ENCODE peak calls at places on chromosomes 5 and 9, in eight cellular contexts. One of them, this sample, is unnamed.

GRCh38 chr9:114348261-114348905 is 18.7 kb downstream of the ORM2 start:
- DNase-seq in CD8-positive, alpha-beta T cell: no peak
- DNase-seq in endodermal cell: no peak
- DNase-seq in BJ: no peak
- DNase-seq in PC-9: no peak
- DNase-seq in cardiac muscle cell: no peak
- DNase-seq in left lung: no peak
- DNase-seq in left ventricle myocardium inferior: no peak
- DNase-seq in this sample: no peak

GRCh38 chr9:131824953-131825495 is 85.1 kb upstream of the RAPGEF1 start:
- DNase-seq in CD8-positive, alpha-beta T cell: no peak
- DNase-seq in endodermal cell: no peak
- DNase-seq in BJ: no peak
- DNase-seq in PC-9: no peak
- DNase-seq in cardiac muscle cell: no peak
- DNase-seq in left lung: no peak
- DNase-seq in left ventricle myocardium inferior: no peak
- DNase-seq in this sample: no peak

GRCh38 chr5:88672644-88673493 is 210.1 kb downstream of the MEF2C start:
- DNase-seq in CD8-positive, alpha-beta T cell: no peak
- DNase-seq in endodermal cell: peak; percentile 91
- DNase-seq in BJ: no peak
- DNase-seq in PC-9: no peak
- DNase-seq in cardiac muscle cell: no peak
- DNase-seq in left lung: no peak
- DNase-seq in left ventricle myocardium inferior: no peak
- DNase-seq in this sample: no peak

GRCh38 chr9:89436963-89437625 is 60.8 kb downstream of the SEMA4D start:
- DNase-seq in CD8-positive, alpha-beta T cell: peak; percentile 69
- DNase-seq in endodermal cell: peak; percentile 50
- DNase-seq in BJ: no peak
- DNase-seq in PC-9: no peak
- DNase-seq in cardiac muscle cell: no peak
- DNase-seq in left lung: no peak
- DNase-seq in left ventricle myocardium inferior: no peak
- DNase-seq in this sample: no peak

GRCh38 chr5:173714551-173715428 is 98.3 kb upstream of the BOD1 start:
- DNase-seq in CD8-positive, alpha-beta T cell: no peak
- DNase-seq in endodermal cell: no peak
- DNase-seq in BJ: peak; percentile 54
- DNase-seq in PC-9: peak; percentile 46
- DNase-seq in cardiac muscle cell: peak; percentile 61
- DNase-seq in left lung: no peak
- DNase-seq in left ventricle myocardium inferior: no peak
- DNase-seq in this sample: peak; percentile 52

GRCh38 chr5:179678238-179679013 is 2.4 kb downstream of the CBY3 start:
- DNase-seq in CD8-positive, alpha-beta T cell: peak; percentile 91
- DNase-seq in endodermal cell: peak; percentile 96
- DNase-seq in BJ: peak; percentile 64
- DNase-seq in PC-9: peak; percentile 94
- DNase-seq in cardiac muscle cell: peak; percentile 97
- DNase-seq in left lung: peak; percentile 99
- DNase-seq in left ventricle myocardium inferior: peak; percentile 97
- DNase-seq in this sample: peak; percentile 86

GRCh38 chr5:93601433-93602175 is 18.6 kb downstream of the NR2F1 start:
- DNase-seq in CD8-positive, alpha-beta T cell: no peak
- DNase-seq in endodermal cell: no peak
- DNase-seq in BJ: no peak
- DNase-seq in PC-9: no peak
- DNase-seq in cardiac muscle cell: no peak
- DNase-seq in left lung: no peak
- DNase-seq in left ventricle myocardium inferior: no peak
- DNase-seq in this sample: no peak

GRCh38 chr9:1083325-1083913 is 33.3 kb downstream of the DMRT2 start:
- DNase-seq in CD8-positive, alpha-beta T cell: no peak
- DNase-seq in endodermal cell: peak; percentile 32
- DNase-seq in BJ: no peak
- DNase-seq in PC-9: no peak
- DNase-seq in cardiac muscle cell: peak; percentile 2
- DNase-seq in left lung: peak; percentile 75
- DNase-seq in left ventricle myocardium inferior: peak; percentile 21
- DNase-seq in this sample: no peak

GRCh38 chr9:131585375-131585774 is 40.1 kb downstream of the PRRT1B start:
- DNase-seq in CD8-positive, alpha-beta T cell: peak; percentile 49
- DNase-seq in endodermal cell: no peak
- DNase-seq in BJ: no peak
- DNase-seq in PC-9: no peak
- DNase-seq in cardiac muscle cell: peak; percentile 43
- DNase-seq in left lung: peak; percentile 84
- DNase-seq in left ventricle myocardium inferior: no peak
- DNase-seq in this sample: no peak

GRCh38 chr9:87285183-87285582 is 212.5 kb upstream of the DAPK1 start:
- DNase-seq in CD8-positive, alpha-beta T cell: no peak
- DNase-seq in endodermal cell: no peak
- DNase-seq in BJ: no peak
- DNase-seq in PC-9: no peak
- DNase-seq in cardiac muscle cell: peak; percentile 72
- DNase-seq in left lung: no peak
- DNase-seq in left ventricle myocardium inferior: no peak
- DNase-seq in this sample: no peak

GRCh38 chr5:126234563-126235195 is 188.5 kb upstream of the GRAMD2B start:
- DNase-seq in CD8-positive, alpha-beta T cell: no peak
- DNase-seq in endodermal cell: peak; percentile 77
- DNase-seq in BJ: no peak
- DNase-seq in PC-9: no peak
- DNase-seq in cardiac muscle cell: peak; percentile 36
- DNase-seq in left lung: no peak
- DNase-seq in left ventricle myocardium inferior: no peak
- DNase-seq in this sample: no peak

GRCh38 chr5:54646285-54647101 is 128.9 kb downstream of the SNX18 start:
- DNase-seq in CD8-positive, alpha-beta T cell: peak; percentile 69
- DNase-seq in endodermal cell: peak; percentile 81
- DNase-seq in BJ: no peak
- DNase-seq in PC-9: no peak
- DNase-seq in cardiac muscle cell: peak; percentile 94
- DNase-seq in left lung: peak; percentile 82
- DNase-seq in left ventricle myocardium inferior: peak; percentile 88
- DNase-seq in this sample: peak; percentile 59

GRCh38 chr5:43389679-43390329 is 22.4 kb downstream of the CCL28 start:
- DNase-seq in CD8-positive, alpha-beta T cell: peak; percentile 43
- DNase-seq in endodermal cell: peak; percentile 78
- DNase-seq in BJ: peak; percentile 65
- DNase-seq in PC-9: peak; percentile 73
- DNase-seq in cardiac muscle cell: peak; percentile 95
- DNase-seq in left lung: no peak
- DNase-seq in left ventricle myocardium inferior: peak; percentile 18
- DNase-seq in this sample: peak; percentile 75

GRCh38 chr5:95543017-95543705 is 11.6 kb downstream of the SKIC3 start:
- DNase-seq in CD8-positive, alpha-beta T cell: no peak
- DNase-seq in endodermal cell: no peak
- DNase-seq in BJ: no peak
- DNase-seq in PC-9: no peak
- DNase-seq in cardiac muscle cell: peak; percentile 14
- DNase-seq in left lung: no peak
- DNase-seq in left ventricle myocardium inferior: no peak
- DNase-seq in this sample: no peak

GRCh38 chr5:89556215-89557009 is 673.4 kb upstream of the MEF2C start:
- DNase-seq in CD8-positive, alpha-beta T cell: no peak
- DNase-seq in endodermal cell: no peak
- DNase-seq in BJ: peak; percentile 35
- DNase-seq in PC-9: peak; percentile 38
- DNase-seq in cardiac muscle cell: peak; percentile 49
- DNase-seq in left lung: no peak
- DNase-seq in left ventricle myocardium inferior: no peak
- DNase-seq in this sample: peak; percentile 38

GRCh38 chr9:89360465-89360864 is 42.2 kb downstream of the SECISBP2 start:
- DNase-seq in CD8-positive, alpha-beta T cell: peak; percentile 9
- DNase-seq in endodermal cell: peak; percentile 48
- DNase-seq in BJ: no peak
- DNase-seq in PC-9: no peak
- DNase-seq in cardiac muscle cell: no peak
- DNase-seq in left lung: no peak
- DNase-seq in left ventricle myocardium inferior: no peak
- DNase-seq in this sample: no peak

GRCh38 chr9:34607331-34607730 is 4.6 kb downstream of the RPP25L start:
- DNase-seq in CD8-positive, alpha-beta T cell: no peak
- DNase-seq in endodermal cell: no peak
- DNase-seq in BJ: no peak
- DNase-seq in PC-9: no peak
- DNase-seq in cardiac muscle cell: no peak
- DNase-seq in left lung: no peak
- DNase-seq in left ventricle myocardium inferior: no peak
- DNase-seq in this sample: no peak

GRCh38 chr5:44774279-44774880 is 34.4 kb upstream of the MRPS30 start:
- DNase-seq in CD8-positive, alpha-beta T cell: no peak
- DNase-seq in endodermal cell: no peak
- DNase-seq in BJ: no peak
- DNase-seq in PC-9: no peak
- DNase-seq in cardiac muscle cell: peak; percentile 71
- DNase-seq in left lung: no peak
- DNase-seq in left ventricle myocardium inferior: no peak
- DNase-seq in this sample: peak; percentile 6

GRCh38 chr9:71783120-71783523 is 14.8 kb upstream of the CEMIP2 start:
- DNase-seq in CD8-positive, alpha-beta T cell: peak; percentile 84
- DNase-seq in endodermal cell: peak; percentile 70
- DNase-seq in BJ: no peak
- DNase-seq in PC-9: peak; percentile 45
- DNase-seq in cardiac muscle cell: no peak
- DNase-seq in left lung: no peak
- DNase-seq in left ventricle myocardium inferior: no peak
- DNase-seq in this sample: no peak

GRCh38 chr9:129879991-129880653 is 44.9 kb downstream of the USP20 start:
- DNase-seq in CD8-positive, alpha-beta T cell: no peak
- DNase-seq in endodermal cell: no peak
- DNase-seq in BJ: no peak
- DNase-seq in PC-9: no peak
- DNase-seq in cardiac muscle cell: no peak
- DNase-seq in left lung: no peak
- DNase-seq in left ventricle myocardium inferior: no peak
- DNase-seq in this sample: no peak

GRCh38 chr5:135324160-135324559 is 74.9 kb downstream of the MACROH2A1 start:
- DNase-seq in CD8-positive, alpha-beta T cell: no peak
- DNase-seq in endodermal cell: no peak
- DNase-seq in BJ: no peak
- DNase-seq in PC-9: no peak
- DNase-seq in cardiac muscle cell: no peak
- DNase-seq in left lung: no peak
- DNase-seq in left ventricle myocardium inferior: no peak
- DNase-seq in this sample: no peak

GRCh38 chr9:81787747-81788632 is 98.6 kb upstream of the TLE1 start:
- DNase-seq in CD8-positive, alpha-beta T cell: no peak
- DNase-seq in endodermal cell: no peak
- DNase-seq in BJ: peak; percentile 79
- DNase-seq in PC-9: peak; percentile 71
- DNase-seq in cardiac muscle cell: peak; percentile 98
- DNase-seq in left lung: no peak
- DNase-seq in left ventricle myocardium inferior: no peak
- DNase-seq in this sample: peak; percentile 43

GRCh38 chr5:130893003-130893402 is 272.1 kb downstream of the HINT1 start:
- DNase-seq in CD8-positive, alpha-beta T cell: no peak
- DNase-seq in endodermal cell: no peak
- DNase-seq in BJ: no peak
- DNase-seq in PC-9: no peak
- DNase-seq in cardiac muscle cell: no peak
- DNase-seq in left lung: no peak
- DNase-seq in left ventricle myocardium inferior: no peak
- DNase-seq in this sample: no peak

GRCh38 chr5:130896636-130897035 is 268.4 kb downstream of the HINT1 start:
- DNase-seq in CD8-positive, alpha-beta T cell: no peak
- DNase-seq in endodermal cell: no peak
- DNase-seq in BJ: no peak
- DNase-seq in PC-9: no peak
- DNase-seq in cardiac muscle cell: no peak
- DNase-seq in left lung: no peak
- DNase-seq in left ventricle myocardium inferior: no peak
- DNase-seq in this sample: no peak
- H3K4me3 ChIP-seq in CD8-positive, alpha-beta T cell: no peak overlapping the region
- H3K4me3 ChIP-seq in endodermal cell: no peak overlapping the region
- H3K4me3 ChIP-seq in BJ: no peak overlapping the region
- H3K4me3 ChIP-seq in PC-9: peak overlapping the region; percentile 82
- H3K4me3 ChIP-seq in cardiac muscle cell: no peak overlapping the region
- H3K4me3 ChIP-seq in left lung: no peak overlapping the region
- H3K4me3 ChIP-seq in left ventricle myocardium inferior: no peak overlapping the region
- H3K4me3 ChIP-seq in this sample: no peak overlapping the region

DNA sequence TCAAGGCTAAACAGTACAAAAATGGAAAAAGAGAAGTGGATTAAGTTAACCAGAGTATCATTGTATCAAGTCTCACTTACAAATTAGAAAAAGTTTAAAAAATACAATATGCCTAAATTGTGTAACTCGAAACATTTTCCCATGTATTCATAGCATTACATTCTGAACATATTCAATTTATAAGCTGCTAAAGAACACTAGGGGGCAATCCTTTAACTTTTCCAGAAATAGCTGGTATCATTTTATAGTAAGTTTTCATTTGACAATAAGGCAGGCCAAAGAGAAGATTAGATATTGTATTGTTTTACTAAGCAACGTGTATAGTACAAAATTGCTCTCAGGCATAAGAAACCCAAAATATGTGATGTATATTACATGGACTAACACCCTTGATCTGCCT is 234.6 kb downstream of the ADGRV1 start:
- DNase-seq in CD8-positive, alpha-beta T cell: no peak
- DNase-seq in endodermal cell: no peak
- DNase-seq in BJ: no peak
- DNase-seq in PC-9: no peak
- DNase-seq in cardiac muscle cell: no peak
- DNase-seq in left lung: no peak
- DNase-seq in left ventricle myocardium inferior: no peak
- DNase-seq in this sample: no peak
- TF ChIP-seq CTCF in CD8-positive, alpha-beta T cell: no peak
- TF ChIP-seq CTCF in endodermal cell: peak; percentile 22
- TF ChIP-seq CTCF in BJ: no peak
- TF ChIP-seq CTCF in PC-9: peak; percentile 36
- TF ChIP-seq CTCF in cardiac muscle cell: peak; percentile 15
- TF ChIP-seq CTCF in left lung: no peak
- TF ChIP-seq CTCF in left ventricle myocardium inferior: no peak
- TF ChIP-seq CTCF in this sample: peak; percentile 43

GRCh38 chr5:73444499-73445432 is 3.8 kb downstream of the FOXD1 start:
- DNase-seq in CD8-positive, alpha-beta T cell: no peak
- DNase-seq in endodermal cell: peak; percentile 79
- DNase-seq in BJ: no peak
- DNase-seq in PC-9: no peak
- DNase-seq in cardiac muscle cell: no peak
- DNase-seq in left lung: peak; percentile 64
- DNase-seq in left ventricle myocardium inferior: no peak
- DNase-seq in this sample: no peak
- H3K27me3 ChIP-seq in CD8-positive, alpha-beta T cell: peaks cover 76% of the 10 kb centered on the region
- H3K27me3 ChIP-seq in endodermal cell: peaks cover 90% of the 10 kb centered on the region
- H3K27me3 ChIP-seq in BJ: no peaks in the 10 kb centered on the region
- H3K27me3 ChIP-seq in PC-9: no peaks in the 10 kb centered on the region
- H3K27me3 ChIP-seq in cardiac muscle cell: peaks cover 99% of the 10 kb centered on the region
- H3K27me3 ChIP-seq in left lung: peaks cover 96% of the 10 kb centered on the region
- H3K27me3 ChIP-seq in left ventricle myocardium inferior: peaks cover 94% of the 10 kb centered on the region
- H3K27me3 ChIP-seq in this sample: no peaks in the 10 kb centered on the region

DNA sequence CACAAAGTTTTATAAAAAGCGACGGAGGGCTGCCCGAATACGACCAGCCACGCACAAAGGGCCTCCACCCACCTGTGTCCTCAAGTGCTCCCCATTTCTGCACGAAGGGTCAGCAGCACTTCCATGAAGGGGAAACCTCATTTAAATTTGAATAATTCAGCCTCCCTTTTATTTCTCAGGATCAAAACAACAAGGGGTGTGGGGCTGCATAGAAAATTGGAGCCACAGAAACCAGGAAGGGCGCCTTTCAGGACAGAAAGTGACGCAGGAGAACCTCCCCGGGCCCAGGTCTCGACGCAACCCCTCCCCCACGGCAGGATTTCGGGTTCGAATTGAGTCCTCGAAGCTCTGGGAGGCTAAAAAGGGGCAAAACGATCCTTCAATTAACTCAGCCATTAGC is 2.1 kb downstream of the NRARP start:
- DNase-seq in CD8-positive, alpha-beta T cell: no peak
- DNase-seq in endodermal cell: peak; percentile 73
- DNase-seq in BJ: no peak
- DNase-seq in PC-9: no peak
- DNase-seq in cardiac muscle cell: no peak
- DNase-seq in left lung: no peak
- DNase-seq in left ventricle myocardium inferior: peak; percentile 23
- DNase-seq in this sample: no peak
- H3K4me3 ChIP-seq in CD8-positive, alpha-beta T cell: no peak overlapping the region
- H3K4me3 ChIP-seq in endodermal cell: peak overlapping the region; percentile 90
- H3K4me3 ChIP-seq in BJ: no peak overlapping the region
- H3K4me3 ChIP-seq in PC-9: peak overlapping the region; percentile 98
- H3K4me3 ChIP-seq in cardiac muscle cell: peak overlapping the region; percentile 60
- H3K4me3 ChIP-seq in left lung: peak overlapping the region; percentile 34
- H3K4me3 ChIP-seq in left ventricle myocardium inferior: peak overlapping the region; percentile 80
- H3K4me3 ChIP-seq in this sample: no peak overlapping the region